ENCODE peak calls at places on chromosomes 5 and 9, in nine cellular contexts. O, C, F, D, T, E, P, B and J are unnamed samples.
A peak's percentile ranks its signal among the peaks of the same experiment; 100 is the strongest.

GRCh38 chr9:112533660-112534059 is 47.0 kb downstream of the KIAA1958 start:
- DNase-seq in C (no peak), T (no peak), B (no peak), P (no peak), D (no peak), E (no peak), O (no peak), F (no peak), J (no peak)

GRCh38 chr5:115457574-115457973 is 87.0 kb downstream of the FEM1C start:
- DNase-seq in B (no peak), T (no peak), C (no peak), F (no peak), E (no peak), O (no peak), D (no peak), P (no peak), J (no peak)

GRCh38 chr5:144598451-144599068 is 427.9 kb downstream of the KCTD16 start:
- DNase-seq in P (no peak), O (peak; percentile 71), F (no peak), D (no peak), T (no peak), B (no peak), C (no peak), E (no peak), J (peak; percentile 77)

GRCh38 chr5:124741711-124742496 is 4.5 kb downstream of the ZNF608 start:
- DNase-seq in E (no peak), B (no peak), O (no peak), C (peak; percentile 61), D (no peak), P (peak; percentile 65), F (peak; percentile 77), T (no peak), J (peak; percentile 83)

GRCh38 chr5:68329554-68329953 is 114.0 kb downstream of the PIK3R1 start:
- DNase-seq in F (peak; percentile 78), B (no peak), P (no peak), D (no peak), T (no peak), C (no peak), E (no peak), O (no peak), J (no peak)

GRCh38 chr5:43839218-43839617 is 236.2 kb downstream of the NNT start:
- DNase-seq in E (no peak), P (no peak), T (no peak), C (no peak), O (no peak), D (no peak), B (no peak), F (peak; percentile 86), J (peak; percentile 80)

GRCh38 chr5:36692791-36693763 is 86.7 kb downstream of the SLC1A3 start:
- DNase-seq in T (no peak), F (peak; percentile 74), B (peak; percentile 82), P (peak; percentile 84), E (peak; percentile 86), O (no peak), D (no peak), C (peak; percentile 87), J (peak; percentile 93)

GRCh38 chr5:129361441-129362025 is 98.6 kb upstream of the ADAMTS19 start:
- DNase-seq in B (peak; percentile 9), F (no peak), O (no peak), T (no peak), C (no peak), E (no peak), D (no peak), P (peak; percentile 49), J (no peak)

GRCh38 chr9:94927762-94928158 is 201.3 kb downstream of the AOPEP start:
- DNase-seq in T (no peak), O (no peak), D (no peak), B (no peak), C (no peak), P (no peak), F (peak; percentile 63), E (no peak), J (no peak)

GRCh38 chr5:41722359-41722950 is 147.8 kb downstream of the OXCT1 start:
- DNase-seq in O (no peak), E (no peak), P (no peak), T (no peak), F (no peak), D (no peak), C (no peak), B (no peak), J (peak; percentile 30)

GRCh38 chr5:320524-321232 is 836 bp upstream of the AHRR start:
- DNase-seq in E (no peak), D (no peak), O (no peak), P (no peak), B (no peak), C (no peak), T (no peak), F (no peak), J (no peak)